ENCODE peak calls at places on chromosomes 4 and X, in nine cellular contexts. X, C, E, J, G, M, O, I and N are unnamed samples.

GRCh38 chrX:63713510-63713909 is 71.5 kb downstream of the ARHGEF9 start:
- DNase-seq in X (no peak), C (no peak), E (no peak), J (no peak), G (no peak), M (no peak), O (no peak), I (peak; percentile 8), N (no peak)

GRCh38 chr4:31674313-31674947 is 954.3 kb downstream of the PCDH7 start:
- DNase-seq in X (no peak), C (no peak), E (no peak), J (no peak), G (no peak), M (peak; percentile 26), O (no peak), I (no peak), N (no peak)

GRCh38 chrX:26192204-26192603 is at the start of gene MAGEB6:
- DNase-seq in X (no peak), C (no peak), E (no peak), J (no peak), G (no peak), M (no peak), O (no peak), I (no peak), N (no peak)

GRCh38 chr4:6625256-6625655 is 15.2 kb upstream of the MRFAP1 start:
- DNase-seq in X (no peak), C (no peak), E (no peak), J (no peak), G (no peak), M (no peak), O (no peak), I (no peak), N (no peak)

GRCh38 chrX:143781103-143781502 is 60.6 kb upstream of the SPANXN2 start:
- DNase-seq in X (no peak), C (no peak), E (peak; percentile 5), J (no peak), G (no peak), M (no peak), O (no peak), I (no peak), N (no peak)

GRCh38 chr4:125316781-125317525 is 2.2 kb downstream of the FAT4 start:
- DNase-seq in X (no peak), C (peak; percentile 45), E (peak; percentile 16), J (peak; percentile 57), G (peak; percentile 74), M (peak; percentile 26), O (peak; percentile 14), I (no peak), N (peak; percentile 35)

GRCh38 chr4:149523039-149523438 is 292.6 kb downstream of the IQCM start:
- DNase-seq in X (no peak), C (no peak), E (no peak), J (no peak), G (no peak), M (no peak), O (no peak), I (no peak), N (no peak)

GRCh38 chrX:10189317-10190268 is 32.8 kb downstream of the CLCN4 start:
- DNase-seq in X (peak; percentile 67), C (peak; percentile 52), E (peak; percentile 33), J (peak; percentile 76), G (peak; percentile 71), M (peak; percentile 74), O (peak; percentile 69), I (peak; percentile 54), N (peak; percentile 65)

GRCh38 chrX:866441-866990 is 235.9 kb downstream of the SHOX start:
- DNase-seq in X (no peak), C (no peak), E (no peak), J (no peak), G (no peak), M (no peak), O (no peak), I (no peak), N (no peak)

GRCh38 chrX:103414561-103414960 is 38.2 kb downstream of the BEX3 start:
- DNase-seq in X (no peak), C (no peak), E (no peak), J (no peak), G (no peak), M (no peak), O (no peak), I (no peak), N (no peak)

GRCh38 chrX:13719192-13719856 is 15.1 kb downstream of the TRAPPC2 start:
- DNase-seq in X (no peak), C (no peak), E (no peak), J (no peak), G (no peak), M (no peak), O (no peak), I (no peak), N (no peak)

GRCh38 chr4:64341711-64342110 is 67.5 kb downstream of the TECRL start:
- DNase-seq in X (no peak), C (no peak), E (no peak), J (peak; percentile 16), G (peak; percentile 8), M (no peak), O (no peak), I (no peak), N (no peak)

GRCh38 chr4:22019676-22020075 is 71.1 kb upstream of the KCNIP4 start:
- DNase-seq in X (no peak), C (no peak), E (peak; percentile 45), J (no peak), G (no peak), M (no peak), O (no peak), I (no peak), N (no peak)

GRCh38 chrX:103372886-103373285 is 3.5 kb upstream of the BEX3 start:
- DNase-seq in X (no peak), C (no peak), E (no peak), J (no peak), G (no peak), M (no peak), O (no peak), I (no peak), N (no peak)

GRCh38 chr4:113444386-113444785 is 317.2 kb downstream of the CAMK2D start:
- DNase-seq in X (no peak), C (no peak), E (peak; percentile 56), J (no peak), G (no peak), M (no peak), O (no peak), I (no peak), N (no peak)

GRCh38 chrX:49186125-49187027 is at the start of gene PRICKLE3:
- DNase-seq in X (peak; percentile 61), C (peak; percentile 35), E (peak; percentile 68), J (peak; percentile 63), G (peak; percentile 96), M (peak; percentile 76), O (peak; percentile 51), I (peak; percentile 44), N (no peak)

GRCh38 chrX:45479835-45480422 is 279.3 kb upstream of the DIPK2B start:
- DNase-seq in X (no peak), C (no peak), E (peak; percentile 93), J (no peak), G (no peak), M (no peak), O (no peak), I (no peak), N (no peak)